ENCODE peak calls at places on chromosomes 11 and 22, in five cellular contexts. W is Daoy, O is AG09309, D is RCC 7860, T is RWPE1. H is an unnamed sample.

GRCh38 chr22:46754110-46754799 is 8.2 kb upstream of the TBC1D22A start:
- DNase-seq in W (peak), O (peak), D (peak), T (peak), H (peak)

GRCh38 chr11:34427171-34427805 is 11.4 kb upstream of the CAT start:
- DNase-seq in W (peak), O (peak), D (peak), T (peak), H (no peak)

GRCh38 chr11:87259731-87260130 is 222.0 kb downstream of the TMEM135 start:
- DNase-seq in W (no peak), O (no peak), D (no peak), T (no peak), H (no peak)

GRCh38 chr22:36587289-36588154 is 58.6 kb upstream of the EIF3D start:
- DNase-seq in W (peak), O (peak), D (no peak), T (peak), H (no peak)

GRCh38 chr11:41879186-41879738 is 419.8 kb upstream of the LRRC4C start:
- DNase-seq in W (no peak), O (peak), D (peak), T (no peak), H (no peak)

GRCh38 chr22:28369849-28370248 is 309.8 kb downstream of the TTC28 start:
- DNase-seq in W (no peak), O (no peak), D (no peak), T (no peak), H (no peak)

GRCh38 chr11:132408877-132409276 is 1038.5 kb downstream of the NTM start:
- DNase-seq in W (no peak), O (no peak), D (no peak), T (no peak), H (no peak)

GRCh38 chr11:68121067-68121899 is at the start of gene CHKA:
- DNase-seq in W (peak), O (no peak), D (peak), T (peak), H (peak)

GRCh38 chr22:24418786-24419479 is 8.5 kb upstream of the ADORA2A start:
- DNase-seq in W (no peak), O (no peak), D (no peak), T (no peak), H (no peak)

GRCh38 chr22:46541536-46541935 is 4.1 kb upstream of the CELSR1 start:
- DNase-seq in W (no peak), O (no peak), D (no peak), T (no peak), H (no peak)

GRCh38 chr11:95996621-95997020 is 72.7 kb upstream of the MTMR2 start:
- DNase-seq in W (no peak), O (no peak), D (no peak), T (no peak), H (no peak)

GRCh38 chr11:20355221-20356219 is 8.0 kb upstream of the HTATIP2 start:
- DNase-seq in W (peak), O (no peak), D (no peak), T (peak), H (no peak)

GRCh38 chr11:65743928-65744698 is 23.5 kb upstream of the RNASEH2C start:
- DNase-seq in W (peak), O (no peak), D (peak), T (peak), H (no peak)

GRCh38 chr11:15471028-15471708 is 356.4 kb downstream of the INSC start:
- DNase-seq in W (no peak), O (no peak), D (no peak), T (no peak), H (no peak)

GRCh38 chr11:43923327-43924111 is 18.9 kb upstream of the C11orf96 start:
- DNase-seq in W (no peak), O (no peak), D (no peak), T (no peak), H (no peak)

GRCh38 chr11:61778357-61778886 is 14.0 kb downstream of the TMEM258 start:
- DNase-seq in W (no peak), O (no peak), D (no peak), T (no peak), H (no peak)

GRCh38 chr11:112697371-112697770 is 263.8 kb upstream of the NCAM1 start:
- DNase-seq in W (no peak), O (no peak), D (no peak), T (no peak), H (no peak)

GRCh38 chr11:88799749-88800500 is 265.9 kb downstream of the GRM5 start:
- DNase-seq in W (no peak), O (no peak), D (no peak), T (no peak), H (no peak)